ENCODE peak calls at places on chromosomes 1 and 21, in four cellular contexts. One of them, this sample, is unnamed.

GRCh38 chr1:109312978-109313775 is 6.4 kb upstream of the MYBPHL start:
- DNase-seq in HepG2: no peak
- DNase-seq in K562: no peak
- DNase-seq in GM12878: no peak
- DNase-seq in this sample: no peak

GRCh38 chr1:53343831-53344668 is 16.2 kb upstream of the LRP8 start:
- DNase-seq in K562: no peak
- DNase-seq in HepG2: no peak
- DNase-seq in GM12878: no peak
- DNase-seq in this sample: no peak

GRCh38 chr1:101953623-101954022 is 43.1 kb downstream of the OLFM3 start:
- DNase-seq in K562: no peak
- DNase-seq in GM12878: no peak
- DNase-seq in HepG2: no peak
- DNase-seq in this sample: no peak

GRCh38 chr1:77378723-77379533 is 97.1 kb downstream of the AK5 start:
- DNase-seq in GM12878: no peak
- DNase-seq in K562: no peak
- DNase-seq in HepG2: no peak
- DNase-seq in this sample: peak; percentile 37

GRCh38 chr1:65812065-65812464 is 19.4 kb downstream of the PDE4B start:
- DNase-seq in HepG2: no peak
- DNase-seq in K562: peak; percentile 42
- DNase-seq in GM12878: peak; percentile 96
- DNase-seq in this sample: peak; percentile 30

GRCh38 chr1:222243902-222244301 is 304.0 kb downstream of the HHIPL2 start:
- DNase-seq in K562: no peak
- DNase-seq in GM12878: no peak
- DNase-seq in HepG2: no peak
- DNase-seq in this sample: no peak

GRCh38 chr1:46301406-46302090 is 1.9 kb downstream of the LRRC41 start:
- DNase-seq in HepG2: peak; percentile 22
- DNase-seq in GM12878: no peak
- DNase-seq in K562: peak; percentile 77
- DNase-seq in this sample: peak; percentile 54

GRCh38 chr1:10217748-10218441 is 7.5 kb downstream of the KIF1B start:
- DNase-seq in GM12878: no peak
- DNase-seq in HepG2: no peak
- DNase-seq in K562: no peak
- DNase-seq in this sample: no peak

GRCh38 chr1:224851850-224852261 is 77.6 kb upstream of the DNAH14 start:
- DNase-seq in HepG2: no peak
- DNase-seq in K562: no peak
- DNase-seq in GM12878: no peak
- DNase-seq in this sample: peak; percentile 48

GRCh38 chr1:56327195-56327594 is 252.2 kb downstream of the PLPP3 start:
- DNase-seq in GM12878: no peak
- DNase-seq in HepG2: no peak
- DNase-seq in K562: no peak
- DNase-seq in this sample: no peak
- TF ChIP-seq CREB1 in GM12878: no peak
- TF ChIP-seq CREB1 in HepG2: no peak
- TF ChIP-seq CREB1 in K562: no peak
- TF ChIP-seq CREB1 in this sample: no peak

DNA sequence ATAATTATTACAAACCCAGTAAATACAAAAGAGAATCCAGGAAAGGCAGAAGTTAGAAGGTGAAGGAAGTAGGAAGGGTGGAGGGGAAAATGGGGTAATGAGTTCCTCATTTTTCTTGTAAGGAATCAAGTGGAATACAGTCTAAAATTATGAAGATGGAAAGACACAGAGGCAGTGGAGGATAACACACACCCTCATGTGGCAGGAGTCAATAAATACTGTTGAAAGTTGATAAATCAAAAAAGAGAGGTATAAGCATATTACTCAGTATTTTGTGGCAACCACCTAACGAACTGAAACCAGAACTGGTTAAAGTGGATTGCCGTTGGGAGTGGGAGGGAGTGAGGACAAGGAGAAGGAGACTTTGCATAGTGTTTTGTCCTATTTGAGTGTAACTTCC is 78.6 kb upstream of the SLC44A3 start:
- DNase-seq in GM12878: no peak
- DNase-seq in K562: no peak
- DNase-seq in HepG2: no peak
- DNase-seq in this sample: no peak
- TF ChIP-seq JUNB in GM12878: no peak
- TF ChIP-seq JUNB in K562: no peak
- TF ChIP-seq JUNB in HepG2: no peak
- TF ChIP-seq JUNB in this sample: no peak

DNA sequence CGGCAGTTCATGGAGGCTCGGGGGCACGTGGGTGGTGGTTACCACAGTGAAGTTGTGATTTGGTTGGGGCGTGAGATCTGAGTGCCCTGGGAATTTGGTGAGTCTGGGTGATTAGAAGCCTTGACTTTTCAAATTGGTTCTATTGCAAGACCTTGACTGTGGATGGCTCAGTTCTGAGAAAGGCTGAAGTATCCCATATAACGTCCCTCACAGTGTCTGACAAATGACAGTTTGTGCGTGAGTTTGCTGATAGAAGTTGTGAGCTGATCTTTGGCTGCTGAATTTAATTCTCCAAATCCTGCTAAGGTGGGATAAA is 549 bp downstream of the MSH4 start:
- DNase-seq in GM12878: no peak
- DNase-seq in K562: no peak
- DNase-seq in HepG2: no peak
- DNase-seq in this sample: no peak
- TF ChIP-seq POLR2AphosphoS5 in GM12878: no peak
- TF ChIP-seq POLR2AphosphoS5 in K562: no peak
- TF ChIP-seq POLR2AphosphoS5 in HepG2: no peak
- TF ChIP-seq POLR2AphosphoS5 in this sample: no peak

GRCh38 chr1:147551036-147551435 is 9.7 kb downstream of the BCL9 start:
- DNase-seq in HepG2: no peak
- DNase-seq in K562: no peak
- DNase-seq in GM12878: no peak
- DNase-seq in this sample: no peak

GRCh38 chr1:147545133-147545532 is 3.8 kb downstream of the BCL9 start:
- DNase-seq in HepG2: no peak
- DNase-seq in K562: no peak
- DNase-seq in GM12878: peak; percentile 24
- DNase-seq in this sample: peak; percentile 81

GRCh38 chr1:147549526-147549925 is 8.2 kb downstream of the BCL9 start:
- DNase-seq in HepG2: no peak
- DNase-seq in K562: no peak
- DNase-seq in GM12878: no peak
- DNase-seq in this sample: no peak

GRCh38 chr1:147547065-147547464 is 5.8 kb downstream of the BCL9 start:
- DNase-seq in GM12878: no peak
- DNase-seq in K562: no peak
- DNase-seq in HepG2: no peak
- DNase-seq in this sample: no peak

GRCh38 chr1:147550302-147550937 is 9.1 kb downstream of the BCL9 start:
- DNase-seq in K562: no peak
- DNase-seq in GM12878: no peak
- DNase-seq in HepG2: no peak
- DNase-seq in this sample: no peak
- TF ChIP-seq CREB1 in K562: no peak
- TF ChIP-seq CREB1 in GM12878: no peak
- TF ChIP-seq CREB1 in HepG2: peak; percentile 86
- TF ChIP-seq CREB1 in this sample: no peak

GRCh38 chr1:207691006-207691405 is 46.1 kb downstream of the CR1L start:
- DNase-seq in HepG2: no peak
- DNase-seq in K562: no peak
- DNase-seq in GM12878: no peak
- DNase-seq in this sample: no peak

GRCh38 chr1:207695943-207696342 is 51.0 kb downstream of the CR1L start:
- DNase-seq in HepG2: no peak
- DNase-seq in K562: no peak
- DNase-seq in GM12878: no peak
- DNase-seq in this sample: peak; percentile 39

DNA sequence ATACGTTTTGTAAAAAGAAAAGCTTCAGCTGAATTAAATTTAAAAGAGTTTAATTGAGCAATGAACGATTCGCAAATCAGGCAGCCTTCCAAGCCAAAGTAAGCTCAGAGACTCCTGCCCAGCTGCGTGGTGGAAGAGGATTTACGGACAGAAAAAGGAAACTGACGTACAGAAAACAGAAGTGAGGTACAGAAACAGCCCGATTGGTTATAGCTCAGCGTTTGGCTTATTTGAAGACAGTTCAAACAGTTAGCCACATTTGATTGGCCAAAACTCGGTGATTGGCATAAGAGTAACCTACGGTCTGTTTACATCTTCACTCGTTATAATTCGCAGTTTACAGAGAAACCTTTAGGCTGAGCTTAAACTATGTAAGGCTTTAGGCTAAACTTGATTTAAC is 46.9 kb downstream of the CR1L start:
- DNase-seq in HepG2: no peak
- DNase-seq in GM12878: no peak
- DNase-seq in K562: peak; percentile 78
- DNase-seq in this sample: no peak
- TF ChIP-seq JUNB in HepG2: no peak
- TF ChIP-seq JUNB in GM12878: no peak
- TF ChIP-seq JUNB in K562: no peak
- TF ChIP-seq JUNB in this sample: no peak

GRCh38 chr21:40053007-40053406 is 185.8 kb downstream of the PCP4 start:
- DNase-seq in GM12878: no peak
- DNase-seq in HepG2: no peak
- DNase-seq in K562: no peak
- DNase-seq in this sample: no peak
- TF ChIP-seq POLR2AphosphoS5 in GM12878: no peak
- TF ChIP-seq POLR2AphosphoS5 in HepG2: no peak
- TF ChIP-seq POLR2AphosphoS5 in K562: no peak
- TF ChIP-seq POLR2AphosphoS5 in this sample: no peak

DNA sequence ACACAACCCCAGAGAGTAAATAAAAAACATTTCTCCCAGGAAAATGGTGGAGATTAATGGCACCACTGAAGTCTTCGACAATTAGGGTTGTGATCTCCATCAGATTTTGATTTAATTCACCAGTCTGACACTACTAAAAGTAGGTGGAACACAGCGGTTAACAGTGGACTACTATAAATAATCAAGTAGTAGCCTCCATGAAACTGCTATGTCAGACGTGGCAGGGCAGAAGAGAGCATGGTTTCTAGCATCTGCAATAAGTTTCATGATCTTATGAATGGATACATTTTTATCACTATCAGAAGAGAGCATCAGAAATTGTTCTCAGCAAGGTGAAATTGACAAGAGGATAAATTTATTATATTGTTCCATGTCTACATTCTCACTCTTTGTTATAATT is 1706.6 kb downstream of the MRPL39 start:
- DNase-seq in GM12878: no peak
- DNase-seq in K562: no peak
- DNase-seq in HepG2: no peak
- DNase-seq in this sample: no peak
- TF ChIP-seq CREB1 in GM12878: no peak
- TF ChIP-seq CREB1 in K562: no peak
- TF ChIP-seq CREB1 in HepG2: no peak
- TF ChIP-seq CREB1 in this sample: no peak

GRCh38 chr21:31711326-31711725 is 20.6 kb downstream of the SCAF4 start:
- DNase-seq in GM12878: no peak
- DNase-seq in HepG2: no peak
- DNase-seq in K562: no peak
- DNase-seq in this sample: no peak
- TF ChIP-seq JUNB in GM12878: no peak
- TF ChIP-seq JUNB in HepG2: no peak
- TF ChIP-seq JUNB in K562: no peak
- TF ChIP-seq JUNB in this sample: no peak

GRCh38 chr1:92784051-92784638 is 763 bp downstream of the EVI5 start:
- DNase-seq in K562: peak; percentile 29
- DNase-seq in HepG2: peak; percentile 9
- DNase-seq in GM12878: peak; percentile 32
- DNase-seq in this sample: peak; percentile 28

GRCh38 chr1:92786298-92786901 is 1.5 kb upstream of the EVI5 start:
- DNase-seq in GM12878: no peak
- DNase-seq in K562: peak; percentile 50
- DNase-seq in HepG2: no peak
- DNase-seq in this sample: no peak

GRCh38 chr1:92790081-92790480 is 5.2 kb upstream of the EVI5 start:
- DNase-seq in K562: no peak
- DNase-seq in GM12878: no peak
- DNase-seq in HepG2: no peak
- DNase-seq in this sample: no peak

GRCh38 chr1:92790867-92791266 is 6.0 kb upstream of the EVI5 start:
- DNase-seq in K562: no peak
- DNase-seq in HepG2: no peak
- DNase-seq in GM12878: no peak
- DNase-seq in this sample: no peak

DNA sequence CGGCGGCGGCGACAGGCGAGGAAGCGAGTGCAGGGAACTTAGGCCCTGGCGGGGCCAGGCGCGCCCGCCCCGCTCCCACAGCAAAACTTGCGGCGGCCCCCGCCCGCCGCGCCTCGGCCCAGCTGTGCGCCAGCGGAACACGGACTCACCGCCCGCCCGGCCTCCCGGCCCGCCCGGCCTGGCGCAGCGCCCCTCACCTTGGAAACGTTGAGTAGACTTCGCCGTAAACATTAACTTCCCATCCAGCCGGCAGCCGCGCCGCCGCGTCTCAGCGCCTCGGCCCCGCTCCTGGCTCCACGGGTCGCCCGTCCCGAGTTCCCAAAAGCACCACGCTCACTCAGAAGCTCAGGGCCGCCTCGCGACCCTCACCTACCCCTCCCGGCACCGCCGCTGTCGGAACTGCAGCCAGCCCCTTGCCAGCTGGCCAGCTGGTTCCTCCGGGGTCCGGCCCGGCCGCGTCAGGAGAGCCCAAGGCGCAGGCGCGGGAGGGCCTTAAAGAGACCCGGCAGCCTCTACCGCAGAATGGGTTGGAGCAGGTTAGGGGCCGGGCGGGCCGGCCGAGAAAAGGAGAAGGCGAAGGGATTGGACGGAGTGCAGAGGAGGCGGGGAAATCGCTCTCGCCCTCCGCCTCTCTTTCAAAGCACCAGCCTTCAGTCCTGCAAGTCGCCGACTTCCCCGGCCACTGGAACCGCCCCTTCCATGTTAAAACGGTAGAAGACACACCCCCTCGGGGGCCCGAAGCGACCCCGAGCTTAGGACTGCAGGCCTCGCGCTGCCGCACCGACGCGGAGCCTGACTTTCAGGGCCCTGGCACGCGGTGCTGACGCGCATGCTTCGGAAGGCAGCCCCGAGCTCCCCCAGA is at the start of gene EVI5:
- DNase-seq in K562: peak; percentile 96
- DNase-seq in HepG2: peak; percentile 92
- DNase-seq in GM12878: peak; percentile 48
- DNase-seq in this sample: peak; percentile 99
- TF ChIP-seq POLR2AphosphoS5 in K562: no peak
- TF ChIP-seq POLR2AphosphoS5 in HepG2: peak; percentile 78
- TF ChIP-seq POLR2AphosphoS5 in GM12878: no peak
- TF ChIP-seq POLR2AphosphoS5 in this sample: peak; percentile 87